ENCODE peak calls at places on chromosomes 3 and 15, in seven cellular contexts. C is LoVo; P is NCI-H1092 treated with DMSO at 0.1 percent for 48 hours; W is fibroblast of villous mesenchyme; G is activated CD4-positive, alpha-beta T cell treated with anti-CD3 and anti-CD28 coated beads, Interleukin-2, amount 50 U/mL, for 1 hour; K is lower leg skin; M is ELF-1. F is an unnamed sample.

GRCh38 chr15:71152542-71152941 is 37.3 kb downstream of the THSD4 start:
- DNase-seq in P (no peak), W (no peak), M (no peak), G (no peak), K (no peak), C (no peak), F (no peak)

GRCh38 chr3:127406309-127407025 is 118.6 kb upstream of the PRR20G start:
- DNase-seq in C (peak), M (peak), K (peak), W (peak), P (no peak), G (no peak), F (peak)

GRCh38 chr3:78026429-78026828 is 986.5 kb downstream of the ROBO2 start:
- DNase-seq in W (peak), K (no peak), P (no peak), G (no peak), M (no peak), C (no peak), F (no peak)

GRCh38 chr3:132726341-132726823 is 4.2 kb upstream of the NPHP3 start:
- DNase-seq in P (peak), K (no peak), G (no peak), C (peak), W (peak), M (no peak), F (peak)

GRCh38 chr3:122132949-122133540 is 50.4 kb upstream of the CASR start:
- DNase-seq in K (no peak), W (no peak), M (no peak), P (no peak), C (no peak), G (no peak), F (no peak)

GRCh38 chr3:29977360-29977759 is 629.0 kb upstream of the TGFBR2 start:
- DNase-seq in K (no peak), M (no peak), C (no peak), W (peak), G (no peak), P (no peak), F (no peak)

GRCh38 chr3:65814883-65815578 is 223.7 kb downstream of the MAGI1 start:
- DNase-seq in P (no peak), W (no peak), C (no peak), K (no peak), M (no peak), G (no peak), F (no peak)

GRCh38 chr3:117660941-117661635 is 951.5 kb downstream of the TUSC7 start:
- DNase-seq in C (no peak), K (no peak), P (no peak), M (no peak), W (peak), G (no peak), F (no peak)

GRCh38 chr3:124512881-124513609 is 217.2 kb upstream of the UMPS start:
- DNase-seq in M (no peak), P (no peak), K (no peak), G (no peak), W (no peak), C (no peak), F (peak)

GRCh38 chr3:138437281-138437680 is 2.9 kb downstream of the ESYT3 start:
- DNase-seq in W (no peak), P (no peak), G (no peak), C (no peak), M (no peak), K (no peak), F (peak)

GRCh38 chr3:64316971-64317370 is 91.7 kb upstream of the PRICKLE2 start:
- DNase-seq in P (no peak), G (no peak), K (no peak), W (peak), C (no peak), M (no peak), F (no peak)

GRCh38 chr3:152417181-152417580 is 148.5 kb downstream of the MBNL1 start:
- DNase-seq in C (no peak), W (no peak), M (no peak), K (no peak), P (no peak), G (no peak), F (no peak)

GRCh38 chr3:94028093-94028837 is at the start of gene STX19:
- DNase-seq in M (no peak), P (peak), C (peak), W (no peak), G (no peak), K (no peak), F (no peak)

GRCh38 chr3:130866327-130866726 is 27.6 kb upstream of the ATP2C1 start:
- DNase-seq in M (no peak), G (no peak), C (no peak), W (no peak), K (no peak), P (no peak), F (no peak)

GRCh38 chr15:63133786-63134185 is 12.1 kb downstream of the LACTB start:
- DNase-seq in K (no peak), C (no peak), M (no peak), G (no peak), W (peak), P (no peak), F (no peak)

GRCh38 chr15:92665100-92665555 is 9.6 kb upstream of the FAM174B start:
- DNase-seq in C (no peak), K (no peak), P (peak), W (peak), M (no peak), G (no peak), F (no peak)

GRCh38 chr15:37010595-37010994 is 89.8 kb downstream of the MEIS2 start:
- DNase-seq in K (no peak), G (no peak), P (no peak), M (no peak), W (no peak), C (no peak), F (no peak)

GRCh38 chr15:45091161-45091560 is 22.8 kb downstream of the DUOX2 start:
- DNase-seq in C (no peak), W (peak), K (no peak), P (no peak), G (no peak), M (no peak), F (no peak)

GRCh38 chr3:108946292-108947290 is 7.1 kb downstream of the GUCA1C start:
- DNase-seq in W (no peak), G (no peak), K (no peak), M (no peak), C (no peak), P (no peak), F (no peak)

GRCh38 chr3:33426068-33426467 is 14.1 kb downstream of the UBP1 start:
- DNase-seq in C (peak), G (no peak), M (peak), K (no peak), P (peak), W (no peak), F (peak)

GRCh38 chr15:40449275-40449674 is 8.5 kb downstream of the BAHD1 start:
- DNase-seq in P (no peak), G (no peak), K (no peak), W (peak), M (peak), C (no peak), F (no peak)

GRCh38 chr3:6644070-6644929 is 216.6 kb upstream of the GRM7 start:
- DNase-seq in P (no peak), K (no peak), M (peak), W (no peak), G (no peak), C (no peak), F (no peak)

GRCh38 chr3:62586356-62586755 is 213.0 kb upstream of the FEZF2 start:
- DNase-seq in C (no peak), W (peak), M (no peak), P (no peak), G (no peak), K (no peak), F (no peak)